ENCODE peak calls at places on chromosomes 1 and 21, in six cellular contexts. Q is GM23338, B is GM23248, V is MM.1S, G is neural progenitor cell, J is PC-3. H is an unnamed sample.
A peak's percentile ranks its signal among the peaks of the same experiment; 100 is the strongest.

GRCh38 chr21:46374761-46375389 is 50.9 kb downstream of the PCNT start:
- DNase-seq in Q (no peak), B (no peak), V (no peak), G (no peak), J (no peak), H (no peak)

GRCh38 chr1:115543247-115543646 is 98.5 kb upstream of the VANGL1 start:
- DNase-seq in Q (peak; percentile 42), B (no peak), V (no peak), G (no peak), J (no peak), H (no peak)

GRCh38 chr1:167708940-167709389 is 12.8 kb upstream of the MPZL1 start:
- DNase-seq in Q (no peak), B (no peak), V (no peak), G (no peak), J (no peak), H (no peak)

GRCh38 chr21:32101206-32101763 is 177.6 kb downstream of the MIS18A start:
- DNase-seq in Q (no peak), B (no peak), V (no peak), G (no peak), J (no peak), H (no peak)

GRCh38 chr1:167529829-167530474 is 11.6 kb upstream of the CD247 start:
- DNase-seq in Q (no peak), B (peak; percentile 18), V (no peak), G (no peak), J (no peak), H (no peak)

GRCh38 chr1:9685833-9686232 is 34.3 kb downstream of the PIK3CD start:
- DNase-seq in Q (no peak), B (peak; percentile 32), V (no peak), G (no peak), J (no peak), H (no peak)

GRCh38 chr21:43676391-43676790 is 17.0 kb downstream of the RRP1B start:
- DNase-seq in Q (no peak), B (no peak), V (no peak), G (no peak), J (no peak), H (no peak)

GRCh38 chr1:43348343-43348808 is 10.4 kb upstream of the CDC20 start:
- DNase-seq in Q (no peak), B (no peak), V (no peak), G (no peak), J (no peak), H (no peak)

GRCh38 chr1:119779869-119780356 is 11.2 kb upstream of the HMGCS2 start:
- DNase-seq in Q (no peak), B (peak; percentile 67), V (no peak), G (no peak), J (peak; percentile 70), H (peak; percentile 61)

GRCh38 chr1:244552336-244552735 is 91.3 kb downstream of the CATSPERE start:
- DNase-seq in Q (no peak), B (peak; percentile 2), V (no peak), G (no peak), J (peak; percentile 98), H (no peak)

GRCh38 chr1:97488505-97488904 is 432.3 kb downstream of the DPYD start:
- DNase-seq in Q (no peak), B (no peak), V (no peak), G (no peak), J (no peak), H (no peak)

GRCh38 chr1:183274836-183275235 is 88.8 kb downstream of the LAMC2 start:
- DNase-seq in Q (no peak), B (no peak), V (no peak), G (no peak), J (no peak), H (no peak)

GRCh38 chr1:220151454-220151853 is 57.5 kb downstream of the IARS2 start:
- DNase-seq in Q (no peak), B (peak; percentile 72), V (no peak), G (no peak), J (no peak), H (no peak)

GRCh38 chr1:26540346-26540745 is 10.8 kb downstream of the RPS6KA1 start:
- DNase-seq in Q (no peak), B (no peak), V (peak; percentile 84), G (no peak), J (no peak), H (no peak)

GRCh38 chr1:844472-845026 is 79.2 kb upstream of the SAMD11 start:
- DNase-seq in Q (peak; percentile 50), B (no peak), V (no peak), G (peak; percentile 11), J (no peak), H (no peak)

GRCh38 chr1:205075642-205076155 is 8.6 kb downstream of the TMEM81 start:
- DNase-seq in Q (no peak), B (no peak), V (no peak), G (no peak), J (no peak), H (no peak)

GRCh38 chr1:226737819-226738420 is 1.2 kb downstream of the ITPKB start:
- DNase-seq in Q (peak; percentile 60), B (peak; percentile 69), V (peak; percentile 58), G (peak; percentile 61), J (peak; percentile 61), H (no peak)

GRCh38 chr1:4621646-4622045 is 32.8 kb upstream of the AJAP1 start:
- DNase-seq in Q (no peak), B (no peak), V (no peak), G (no peak), J (no peak), H (no peak)

GRCh38 chr1:246165826-246166709 is 341.0 kb downstream of the SMYD3 start:
- DNase-seq in Q (no peak), B (no peak), V (no peak), G (no peak), J (no peak), H (no peak)

DNA sequence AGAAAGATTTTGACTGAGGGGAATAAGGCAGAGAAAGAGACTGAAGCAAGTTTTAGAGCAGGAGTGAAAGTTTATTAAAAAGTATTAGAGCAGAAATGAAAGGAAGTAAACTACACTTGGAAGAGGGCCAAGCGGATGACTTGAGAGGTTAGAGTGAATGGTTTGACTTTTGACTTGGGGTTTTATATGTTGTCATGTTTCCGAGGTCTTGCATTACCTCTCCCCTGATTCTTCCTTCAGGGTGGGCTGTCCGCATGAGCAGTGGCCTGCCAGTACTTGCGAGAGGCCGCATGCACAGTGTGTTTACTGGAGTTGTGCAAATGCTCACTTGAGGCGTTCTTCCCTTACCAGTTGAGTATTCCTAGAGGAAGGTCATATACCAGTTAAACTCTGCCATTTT is 13.0 kb upstream of the DENND2D start:
- DNase-seq in Q (no peak), B (no peak), V (no peak), G (no peak), J (no peak), H (no peak)
- H3F3A ChIP-seq in Q (no peaks in the 10 kb centered on the region), B (no peaks in the 10 kb centered on the region), V (peaks cover 18% of the 10 kb centered on the region), G (peaks cover under 1% of the 10 kb centered on the region), J (no peaks in the 10 kb centered on the region), H (peaks cover under 1% of the 10 kb centered on the region)

DNA sequence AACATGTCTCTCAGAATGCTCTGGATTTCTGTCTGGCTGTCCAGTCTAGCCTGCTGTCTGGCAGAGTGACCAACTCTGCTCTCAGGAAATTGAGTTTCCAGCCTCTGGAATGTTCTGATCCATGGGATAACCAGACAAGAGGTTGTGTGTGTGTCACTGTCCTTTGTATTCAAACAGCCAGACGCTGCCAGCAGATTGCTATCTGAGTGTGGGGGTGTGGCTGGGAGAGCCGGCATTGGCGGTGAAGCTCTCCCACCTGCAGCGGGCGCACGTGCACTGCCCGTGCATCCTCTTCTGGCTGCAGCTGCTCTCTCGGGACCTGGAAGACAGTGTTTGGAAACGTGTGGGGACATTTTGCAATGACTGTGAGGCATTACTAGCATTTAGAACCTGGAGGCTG is 26.1 kb downstream of the PKP1 start:
- DNase-seq in Q (peak; percentile 82), B (peak; percentile 69), V (peak; percentile 58), G (peak; percentile 89), J (peak; percentile 100), H (peak; percentile 87)
- TF ChIP-seq EZH2 in Q (no peak), B (no peak), V (no peak), G (no peak), J (no peak), H (no peak)

GRCh38 chr21:35034203-35034926 is 14.7 kb downstream of the RUNX1 start:
- DNase-seq in Q (no peak), B (no peak), V (no peak), G (no peak), J (no peak), H (no peak)
- H3F3A ChIP-seq in Q (no peaks in the 10 kb centered on the region), B (no peaks in the 10 kb centered on the region), V (no peaks in the 10 kb centered on the region), G (no peaks in the 10 kb centered on the region), J (no peaks in the 10 kb centered on the region), H (no peaks in the 10 kb centered on the region)

GRCh38 chr1:215083408-215083961 is 948 bp downstream of the KCNK2 start:
- DNase-seq in Q (peak; percentile 54), B (peak; percentile 79), V (no peak), G (peak; percentile 61), J (no peak), H (no peak)

GRCh38 chr1:215087603-215088002 is 5.1 kb downstream of the KCNK2 start:
- DNase-seq in Q (no peak), B (no peak), V (no peak), G (no peak), J (peak; percentile 22), H (no peak)

GRCh38 chr1:215081566-215082531 is 688 bp upstream of the KCNK2 start:
- DNase-seq in Q (peak; percentile 56), B (peak; percentile 58), V (no peak), G (peak; percentile 44), J (no peak), H (no peak)

GRCh38 chr1:215079456-215079855 is 3.1 kb upstream of the KCNK2 start:
- DNase-seq in Q (no peak), B (peak; percentile 32), V (no peak), G (no peak), J (no peak), H (no peak)

DNA sequence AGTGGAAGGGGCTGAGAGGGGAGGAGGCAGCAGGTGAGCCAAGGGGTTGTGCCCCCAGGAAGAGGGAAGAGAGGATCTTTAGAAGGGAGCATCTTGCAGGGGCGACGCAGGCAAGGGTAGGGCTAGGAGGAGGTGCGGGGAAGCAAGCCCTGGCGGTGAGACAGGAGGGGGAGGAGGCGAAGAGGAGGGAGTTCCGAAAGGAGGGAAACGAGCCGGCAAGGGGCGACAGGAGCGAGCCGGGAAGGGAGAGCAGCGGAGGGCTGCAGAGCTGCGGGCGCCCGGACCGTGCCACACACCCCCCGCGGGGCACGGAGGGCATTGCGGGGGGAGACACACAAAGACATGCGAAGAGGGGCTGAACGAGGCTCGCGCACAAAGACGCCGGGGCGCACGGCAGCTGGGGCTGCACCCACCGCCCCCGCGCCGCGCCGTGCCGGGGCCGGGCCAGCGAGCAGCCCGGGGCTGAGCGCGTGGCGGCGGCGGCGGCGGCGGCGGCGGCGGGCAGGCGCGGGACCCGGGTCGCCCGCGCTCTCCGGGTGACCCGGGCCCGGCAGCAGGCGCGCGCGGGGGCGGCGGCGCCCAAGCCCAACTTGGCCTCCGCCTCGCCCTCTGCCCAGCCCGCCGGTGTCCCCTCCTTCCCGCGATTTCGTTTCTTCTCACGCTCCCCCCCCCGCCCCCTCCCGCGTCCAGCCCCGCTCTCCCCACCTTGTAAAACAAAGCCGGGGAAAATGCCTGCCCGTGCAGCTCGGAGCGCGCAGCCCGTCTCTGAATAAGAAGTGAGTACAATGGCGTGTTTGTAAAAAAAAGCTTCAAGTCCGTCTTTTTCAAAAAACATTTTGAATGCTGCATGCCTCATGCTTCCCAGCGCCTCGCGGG is at the start of gene KCNK2:
- DNase-seq in Q (peak; percentile 75), B (peak; percentile 78), V (no peak), G (peak; percentile 70), J (peak; percentile 28), H (peak; percentile 7)
- TF ChIP-seq EZH2 in Q (no peak), B (no peak), V (no peak), G (peak; percentile 21), J (no peak), H (no peak)